ENCODE peak calls at places on chromosome 13, in five cellular contexts. D, B, C, M and U are unnamed samples.

GRCh38 chr13:107900775-107901174 is 314.6 kb downstream of the LIG4 start:
- DNase-seq in D (peak), B (no peak), C (peak), M (no peak), U (no peak)

GRCh38 chr13:84191199-84191598 is 308.9 kb upstream of the SLITRK1 start:
- DNase-seq in B (no peak), D (no peak), C (no peak), M (no peak), U (no peak)

GRCh38 chr13:75365724-75366173 is 116.2 kb downstream of the TBC1D4 start:
- DNase-seq in B (peak), C (peak), M (no peak), D (peak), U (peak)

GRCh38 chr13:109154146-109154545 is 524.7 kb downstream of the MYO16 start:
- DNase-seq in B (peak), C (no peak), M (no peak), D (no peak), U (no peak)

GRCh38 chr13:100100115-100100879 is 11.4 kb downstream of the PCCA start:
- DNase-seq in D (peak), M (no peak), C (peak), B (peak), U (no peak)

GRCh38 chr13:47415048-47415447 is 518.2 kb upstream of the HTR2A start:
- DNase-seq in C (no peak), M (no peak), B (no peak), D (no peak), U (no peak)

GRCh38 chr13:70162141-70162540 is 53.9 kb upstream of the KLHL1 start:
- DNase-seq in C (no peak), B (no peak), D (no peak), M (no peak), U (no peak)

GRCh38 chr13:20609145-20609544 is 42.2 kb downstream of the IFT88 start:
- DNase-seq in B (no peak), D (no peak), M (no peak), C (peak), U (no peak)

GRCh38 chr13:95193509-95194230 is 107.6 kb downstream of the ABCC4 start:
- DNase-seq in C (no peak), M (no peak), B (no peak), D (no peak), U (no peak)

GRCh38 chr13:103187621-103188020 is 121.4 kb upstream of the SLC10A2 start:
- DNase-seq in D (no peak), M (no peak), B (no peak), C (no peak), U (no peak)

GRCh38 chr13:43797869-43798268 is 11.1 kb upstream of the ENOX1 start:
- DNase-seq in C (peak), D (no peak), M (no peak), B (no peak), U (no peak)

GRCh38 chr13:52158629-52159158 is 703 bp downstream of the NEK3 start:
- DNase-seq in M (peak), C (peak), D (peak), B (peak), U (peak)

DNA sequence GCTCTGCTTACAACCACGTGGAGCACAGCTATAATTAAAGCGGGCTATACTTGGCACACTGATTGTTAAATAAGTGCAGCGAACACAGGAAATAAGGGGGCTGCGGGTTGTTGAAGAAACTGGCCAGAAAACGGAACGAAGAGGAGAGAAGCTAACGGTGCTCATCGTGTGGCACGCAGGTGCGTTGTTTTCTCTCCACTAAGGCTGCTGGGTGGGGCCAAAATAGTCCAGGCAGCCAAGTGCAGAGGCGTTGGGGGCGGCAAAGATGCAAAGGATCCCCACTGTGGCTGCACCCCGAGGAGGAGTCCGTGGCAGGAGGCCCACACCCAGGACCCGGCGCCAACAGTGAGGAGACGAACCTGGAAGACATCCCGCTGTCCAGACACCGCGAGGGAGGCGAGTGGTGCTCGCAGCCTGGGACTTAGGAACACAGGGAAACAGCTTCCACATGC is 8.1 kb upstream of the ARL11 start:
- DNase-seq in M (no peak), B (no peak), C (no peak), D (no peak), U (no peak)
- TF ChIP-seq RCOR1 in M (no peak), B (no peak), C (no peak), D (no peak), U (no peak)

DNA sequence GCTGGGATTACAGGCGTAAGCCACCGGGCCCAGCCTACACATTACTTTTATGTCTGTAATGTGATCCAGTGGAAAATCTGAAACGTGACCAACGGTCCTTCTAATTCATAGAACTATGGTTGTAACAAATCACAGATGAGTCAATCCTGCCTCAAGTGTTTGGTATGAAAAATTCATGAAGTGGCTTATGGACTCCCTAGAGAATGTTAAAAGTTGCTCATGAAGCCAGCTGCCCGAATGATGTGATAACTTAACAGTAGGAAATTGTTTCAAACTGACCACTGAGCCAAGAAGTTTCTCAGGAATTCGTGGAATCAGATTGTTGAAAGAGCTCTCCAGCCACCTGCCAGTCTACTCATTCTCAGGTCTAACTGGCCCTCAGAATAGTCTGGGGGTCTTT is 59.4 kb upstream of the FARP1 start:
- DNase-seq in B (no peak), D (no peak), C (peak), M (no peak), U (no peak)
- TF ChIP-seq SMC3 in B (no peak), D (no peak), C (no peak), M (no peak), U (no peak)

GRCh38 chr13:110472904-110473563 is 88.5 kb downstream of the RAB20 start:
- DNase-seq in M (no peak), B (no peak), D (no peak), C (no peak), U (no peak)

GRCh38 chr13:110469597-110469996 is 91.9 kb downstream of the RAB20 start:
- DNase-seq in C (no peak), M (no peak), B (no peak), D (no peak), U (no peak)

GRCh38 chr13:110471156-110471832 is 90.2 kb downstream of the RAB20 start:
- DNase-seq in M (peak), C (no peak), D (no peak), B (no peak), U (no peak)

GRCh38 chr13:110470272-110471009 is 91.1 kb downstream of the RAB20 start:
- DNase-seq in B (no peak), D (no peak), C (no peak), M (peak), U (no peak)

GRCh38 chr13:110471833-110472162 is 89.7 kb downstream of the RAB20 start:
- DNase-seq in B (no peak), C (peak), D (peak), M (no peak), U (peak)
- TF ChIP-seq RCOR1 in B (no peak), C (no peak), D (no peak), M (no peak), U (peak)

GRCh38 chr13:50225188-50226155 is 210.2 kb downstream of the KCNRG start:
- DNase-seq in D (no peak), C (no peak), M (no peak), B (no peak), U (no peak)

GRCh38 chr13:50219743-50220142 is 204.5 kb downstream of the KCNRG start:
- DNase-seq in M (no peak), C (no peak), D (no peak), B (no peak), U (no peak)

GRCh38 chr13:50220938-50221337 is 205.7 kb downstream of the KCNRG start:
- DNase-seq in B (no peak), D (no peak), M (no peak), C (no peak), U (no peak)

GRCh38 chr13:50224534-50224933 is 209.3 kb downstream of the KCNRG start:
- DNase-seq in C (peak), D (no peak), M (no peak), B (no peak), U (no peak)

DNA sequence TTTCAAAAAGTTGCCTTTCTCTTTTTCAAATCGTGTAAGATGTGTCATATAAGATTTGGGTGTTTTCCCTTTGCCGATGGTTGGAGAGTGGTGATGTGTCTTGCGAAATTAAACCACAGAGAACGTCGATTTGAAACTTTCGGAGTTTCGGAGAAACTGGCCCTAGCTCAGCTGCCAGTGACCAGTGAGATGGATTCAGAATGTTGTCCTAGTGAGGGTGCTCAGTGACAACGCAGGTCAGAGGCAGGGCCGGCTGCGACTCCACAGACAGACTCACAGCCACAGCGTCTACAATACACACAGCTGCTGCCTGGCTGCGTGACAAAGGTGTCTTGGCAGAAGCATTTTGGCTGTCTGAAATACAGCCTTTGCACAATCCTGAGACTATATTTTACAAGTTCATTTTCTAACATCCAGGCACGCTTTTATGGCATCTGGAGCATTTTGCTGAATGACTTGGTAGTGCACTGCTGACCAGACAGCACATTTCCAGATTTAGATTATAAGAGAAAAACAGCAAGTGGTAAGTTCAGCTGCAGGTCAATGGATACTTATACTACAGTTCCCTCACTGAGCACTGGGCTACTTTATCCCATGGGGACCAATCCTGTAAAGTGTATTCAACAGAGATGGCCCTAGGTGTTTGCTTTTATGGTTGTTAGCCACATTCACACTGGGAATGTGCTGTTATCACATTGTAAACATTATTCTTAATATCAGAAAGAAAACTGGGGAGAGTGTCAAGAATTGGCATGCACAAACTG is 207.5 kb downstream of the KCNRG start:
- DNase-seq in M (no peak), D (no peak), B (no peak), C (peak), U (no peak)
- TF ChIP-seq SMC3 in M (no peak), D (no peak), B (no peak), C (no peak), U (no peak)

DNA sequence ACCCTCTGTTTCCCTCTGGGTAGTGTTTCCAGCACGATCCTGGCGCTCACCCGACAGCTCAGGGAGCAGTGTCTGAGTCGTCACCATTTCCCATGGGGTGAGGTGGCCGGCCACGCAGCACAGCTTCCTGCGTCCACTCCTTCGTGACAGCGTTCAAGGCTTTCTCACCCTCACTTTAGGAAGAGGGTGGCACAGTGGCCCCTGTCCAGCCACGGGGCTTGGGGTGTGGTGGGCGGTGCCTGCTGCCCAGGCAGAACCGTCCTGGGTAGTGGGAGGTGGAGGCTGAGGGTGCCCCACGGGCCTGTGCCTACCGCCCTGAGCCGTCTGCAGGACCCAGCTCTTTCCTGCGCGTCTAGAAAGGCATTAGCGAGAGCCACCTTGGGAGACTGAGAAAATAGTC is 21.9 kb downstream of the LAMP1 start:
- DNase-seq in M (no peak), B (no peak), C (no peak), D (no peak), U (no peak)
- TF ChIP-seq RCOR1 in M (no peak), B (no peak), C (no peak), D (no peak), U (no peak)

GRCh38 chr13:40814803-40815202 is 25.4 kb downstream of the SLC25A15 start:
- DNase-seq in B (no peak), C (peak), D (no peak), M (no peak), U (no peak)
- TF ChIP-seq SMC3 in B (no peak), C (no peak), D (no peak), M (no peak), U (no peak)

GRCh38 chr13:27321619-27322385 is 51.2 kb downstream of the RASL11A start:
- DNase-seq in B (no peak), D (no peak), C (no peak), M (no peak), U (no peak)
- TF ChIP-seq RCOR1 in B (no peak), D (no peak), C (no peak), M (no peak), U (no peak)

DNA sequence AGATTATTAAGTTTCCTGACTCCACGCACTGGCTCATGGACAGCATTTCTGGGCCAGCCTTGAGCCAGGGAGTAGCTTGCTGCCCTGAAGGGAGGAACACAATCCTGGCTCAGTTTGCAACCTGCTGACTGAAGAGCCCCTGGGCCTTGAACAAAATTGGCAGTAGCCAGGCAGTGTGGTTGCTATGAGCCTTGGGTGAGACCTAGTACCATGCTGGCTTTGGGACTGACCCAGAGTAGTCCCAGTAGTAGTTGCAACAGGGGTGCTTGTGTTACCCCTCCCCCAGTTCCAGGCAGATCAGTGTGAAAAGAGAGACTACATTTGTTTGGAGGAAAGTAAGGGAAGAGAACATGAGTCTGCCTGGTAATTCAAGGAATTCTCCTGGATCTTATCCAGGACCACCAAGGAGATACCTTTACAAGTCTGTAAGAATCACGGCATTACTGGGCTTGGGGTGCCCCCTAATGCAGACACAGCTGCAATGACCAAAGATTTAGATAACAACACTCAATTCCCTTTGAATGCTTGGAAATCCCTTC is 22.0 kb downstream of the ITGBL1 start:
- DNase-seq in M (no peak), D (no peak), C (peak), B (peak), U (no peak)
- TF ChIP-seq SMC3 in M (peak), D (no peak), C (peak), B (peak), U (peak)

GRCh38 chr13:74171621-74172020 is 37.4 kb upstream of the KLF12 start:
- DNase-seq in C (no peak), D (no peak), B (no peak), M (no peak), U (no peak)
- TF ChIP-seq RCOR1 in C (no peak), D (no peak), B (no peak), M (no peak), U (no peak)